ENCODE peak calls at places on chromosomes 2 and 18, in ten cellular contexts. J, N, M, R, P, B, I, A, L and F are unnamed samples.

GRCh38 chr2:97355887-97356286 is 233.8 kb downstream of the ANKRD36B start:
- DNase-seq in J (no peak), N (no peak), M (no peak), R (no peak), P (no peak), B (no peak), I (no peak), A (no peak), L (no peak), F (no peak)

GRCh38 chr2:32864337-32864736 is 82.4 kb upstream of the LTBP1 start:
- DNase-seq in J (no peak), N (no peak), M (no peak), R (no peak), P (peak), B (no peak), I (no peak), A (no peak), L (no peak), F (no peak)

GRCh38 chr2:133787651-133788050 is 219.4 kb upstream of the NCKAP5 start:
- DNase-seq in J (no peak), N (no peak), M (no peak), R (no peak), P (no peak), B (no peak), I (no peak), A (no peak), L (no peak), F (no peak)

GRCh38 chr2:191803007-191803406 is 43.9 kb downstream of the CAVIN2 start:
- DNase-seq in J (no peak), N (no peak), M (no peak), R (no peak), P (no peak), B (no peak), I (no peak), A (no peak), L (no peak), F (no peak)

GRCh38 chr2:214881647-214882205 is 72.2 kb upstream of the BARD1 start:
- DNase-seq in J (no peak), N (peak), M (no peak), R (no peak), P (peak), B (no peak), I (peak), A (no peak), L (no peak), F (no peak)

GRCh38 chr2:71082402-71083252 is 14.2 kb downstream of the NAGK start:
- DNase-seq in J (no peak), N (no peak), M (no peak), R (no peak), P (no peak), B (no peak), I (no peak), A (no peak), L (no peak), F (no peak)

GRCh38 chr2:96954490-96954846 is 31.9 kb downstream of the FAM178B start:
- DNase-seq in J (no peak), N (no peak), M (no peak), R (no peak), P (no peak), B (no peak), I (peak), A (peak), L (peak), F (no peak)

GRCh38 chr2:188978291-188979081 is 4.3 kb downstream of the COL3A1 start:
- DNase-seq in J (no peak), N (no peak), M (peak), R (no peak), P (peak), B (no peak), I (peak), A (no peak), L (peak), F (no peak)

GRCh38 chr2:30048636-30049175 is 98.1 kb upstream of the YPEL5 start:
- DNase-seq in J (no peak), N (no peak), M (no peak), R (no peak), P (no peak), B (no peak), I (no peak), A (no peak), L (no peak), F (no peak)

GRCh38 chr2:200790185-200790584 is 21.5 kb upstream of the BZW1 start:
- DNase-seq in J (no peak), N (no peak), M (no peak), R (no peak), P (no peak), B (no peak), I (no peak), A (no peak), L (no peak), F (no peak)

GRCh38 chr18:74062037-74062436 is 85.6 kb downstream of the FBXO15 start:
- DNase-seq in J (no peak), N (no peak), M (no peak), R (no peak), P (no peak), B (no peak), I (no peak), A (no peak), L (no peak), F (no peak)

GRCh38 chr2:74576830-74577229 is 22.3 kb downstream of the DOK1 start:
- DNase-seq in J (peak), N (no peak), M (no peak), R (no peak), P (peak), B (no peak), I (peak), A (no peak), L (no peak), F (no peak)

GRCh38 chr2:171553858-171554257 is 31.6 kb downstream of the CYBRD1 start:
- DNase-seq in J (peak), N (peak), M (no peak), R (no peak), P (no peak), B (no peak), I (no peak), A (peak), L (no peak), F (peak)

GRCh38 chr2:156323754-156324153 is 8.8 kb downstream of the NR4A2 start:
- DNase-seq in J (no peak), N (no peak), M (no peak), R (no peak), P (no peak), B (no peak), I (no peak), A (no peak), L (no peak), F (no peak)

GRCh38 chr2:871175-871727 is 79.4 kb upstream of the SNTG2 start:
- DNase-seq in J (no peak), N (no peak), M (no peak), R (peak), P (no peak), B (no peak), I (no peak), A (no peak), L (no peak), F (no peak)

GRCh38 chr2:98444436-98445166 is at the start of gene INPP4A:
- DNase-seq in J (peak), N (peak), M (peak), R (peak), P (peak), B (peak), I (peak), A (peak), L (peak), F (no peak)

GRCh38 chr2:213306320-213306942 is 22.2 kb downstream of the SPAG16 start:
- DNase-seq in J (no peak), N (no peak), M (no peak), R (no peak), P (peak), B (no peak), I (peak), A (no peak), L (no peak), F (no peak)

GRCh38 chr2:203599509-203599908 is 64.4 kb upstream of the RAPH1 start:
- DNase-seq in J (no peak), N (no peak), M (no peak), R (no peak), P (no peak), B (no peak), I (no peak), A (no peak), L (no peak), F (no peak)